ENCODE peak calls at places on chromosomes 7 and 10, in seven cellular contexts. U is NCI-H774; W is GM04503; L is dorsolateral prefrontal cortex; D is CD4-positive, alpha-beta memory T cell; F is NCI-H1417; A is occipital lobe. Q is an unnamed sample.

GRCh38 chr10:124603376-124604213 is 140.6 kb downstream of the FAM53B start:
- DNase-seq in L (no peak), F (no peak), U (no peak), D (no peak), W (no peak), A (no peak), Q (no peak)

GRCh38 chr7:18754766-18755165 is 259.2 kb downstream of the HDAC9 start:
- DNase-seq in A (no peak), F (no peak), U (no peak), L (no peak), W (no peak), D (no peak), Q (no peak)

GRCh38 chr7:155629171-155629570 is 15.3 kb upstream of the RBM33 start:
- DNase-seq in A (no peak), F (no peak), L (no peak), U (no peak), W (no peak), D (no peak), Q (no peak)

GRCh38 chr7:64307254-64308018 is 6.3 kb upstream of the ZNF736 start:
- DNase-seq in F (peak; percentile 97), D (peak; percentile 94), L (peak; percentile 97), W (peak; percentile 86), U (peak; percentile 86), A (peak; percentile 97), Q (peak; percentile 83)

GRCh38 chr7:26861050-26861449 is 3.3 kb downstream of the SKAP2 start:
- DNase-seq in F (no peak), A (no peak), W (no peak), U (no peak), L (no peak), D (no peak), Q (no peak)

GRCh38 chr7:54331311-54331710 is 210.9 kb upstream of the VSTM2A start:
- DNase-seq in U (no peak), W (no peak), F (no peak), L (no peak), D (no peak), A (no peak), Q (no peak)

GRCh38 chr10:73096041-73096451 is 620 bp downstream of the P4HA1 start:
- DNase-seq in L (peak; percentile 61), F (peak; percentile 24), U (peak; percentile 33), D (peak; percentile 71), A (peak; percentile 56), W (peak; percentile 36), Q (no peak)

GRCh38 chr7:41472427-41473125 is 230.3 kb downstream of the INHBA start:
- DNase-seq in A (no peak), F (no peak), U (no peak), L (no peak), W (no peak), D (no peak), Q (no peak)

GRCh38 chr10:68096913-68097509 is 12.3 kb upstream of the MYPN start:
- DNase-seq in L (peak; percentile 10), D (no peak), W (peak; percentile 79), F (no peak), A (no peak), U (no peak), Q (no peak)

GRCh38 chr10:47063858-47064257 is 152.6 kb downstream of the PTPN20 start:
- DNase-seq in D (no peak), A (no peak), U (no peak), W (no peak), L (no peak), F (no peak), Q (no peak)

GRCh38 chr10:116287906-116288501 is 15.0 kb upstream of the GFRA1 start:
- DNase-seq in L (peak; percentile 43), W (no peak), U (peak; percentile 9), F (peak; percentile 21), D (no peak), A (no peak), Q (no peak)

GRCh38 chr7:109950256-109950655 is 1140.7 kb upstream of the LRRN3 start:
- DNase-seq in U (no peak), F (no peak), W (no peak), A (no peak), L (no peak), D (no peak), Q (no peak)

GRCh38 chr10:55464083-55464482 is 663.1 kb upstream of the PCDH15 start:
- DNase-seq in A (no peak), D (no peak), U (no peak), F (no peak), L (no peak), W (no peak), Q (no peak)

GRCh38 chr7:99199226-99199625 is 8.7 kb downstream of the KPNA7 start:
- DNase-seq in A (no peak), U (no peak), L (no peak), W (no peak), F (no peak), D (no peak), Q (no peak)

GRCh38 chr7:89623018-89623672 is 531.1 kb upstream of the STEAP1 start:
- DNase-seq in L (no peak), A (no peak), U (peak; percentile 47), D (peak; percentile 22), W (peak; percentile 4), F (peak; percentile 48), Q (peak; percentile 4)

GRCh38 chr7:121085922-121086321 is 97.4 kb downstream of the CPED1 start:
- DNase-seq in A (no peak), L (no peak), U (no peak), D (no peak), F (no peak), W (no peak), Q (no peak)

GRCh38 chr7:24010495-24010894 is 273.5 kb upstream of the NPY start:
- DNase-seq in W (no peak), D (no peak), L (no peak), F (no peak), A (no peak), U (no peak), Q (no peak)

GRCh38 chr7:140146574-140146973 is 30.2 kb downstream of the KDM7A start:
- DNase-seq in D (no peak), U (no peak), A (no peak), L (no peak), W (no peak), F (no peak), Q (no peak)

GRCh38 chr7:92827464-92827863 is 8.9 kb downstream of the CDK6 start:
- DNase-seq in U (no peak), W (no peak), L (no peak), A (no peak), D (no peak), F (no peak), Q (no peak)

GRCh38 chr10:91201213-91201996 is 19.1 kb upstream of the PCGF5 start:
- DNase-seq in D (peak; percentile 68), F (no peak), A (no peak), W (no peak), L (no peak), U (no peak), Q (no peak)

GRCh38 chr10:79403441-79404230 is 41.8 kb downstream of the ZCCHC24 start:
- DNase-seq in L (peak; percentile 53), U (no peak), D (no peak), A (peak; percentile 58), F (no peak), W (no peak), Q (peak; percentile 57)

GRCh38 chr10:62584726-62585125 is 210.6 kb downstream of the ZNF365 start:
- DNase-seq in F (no peak), U (no peak), W (no peak), A (no peak), L (no peak), D (no peak), Q (no peak)

GRCh38 chr7:27972272-27972671 is 208.3 kb downstream of the JAZF1 start:
- DNase-seq in W (no peak), D (peak; percentile 30), U (no peak), L (no peak), A (no peak), F (no peak), Q (peak; percentile 4)

GRCh38 chr7:2312272-2312929 is 1.8 kb downstream of the SNX8 start:
- DNase-seq in A (no peak), W (no peak), D (no peak), L (no peak), F (no peak), U (no peak), Q (no peak)

GRCh38 chr10:65769828-65770227 is 1156.0 kb upstream of the LRRTM3 start:
- DNase-seq in U (no peak), F (no peak), W (no peak), L (no peak), D (no peak), A (no peak), Q (no peak)

GRCh38 chr7:144820557-144820956 is 15.3 kb downstream of the TPK1 start:
- DNase-seq in W (no peak), A (no peak), U (no peak), F (no peak), L (no peak), D (peak; percentile 28), Q (no peak)

GRCh38 chr10:80459047-80459865 is 5.1 kb downstream of the TSPAN14 start:
- DNase-seq in F (peak; percentile 36), D (peak; percentile 60), L (no peak), W (peak; percentile 64), A (no peak), U (no peak), Q (peak; percentile 87)

GRCh38 chr10:121899727-121900126 is 28.1 kb downstream of the ATE1 start:
- DNase-seq in L (no peak), A (no peak), D (no peak), F (no peak), W (no peak), U (no peak), Q (no peak)